ENCODE peak calls at places on chromosomes 5 and 9, in six cellular contexts. H, S, C, O, V and Y are unnamed samples.
A peak's percentile ranks its signal among the peaks of the same experiment; 100 is the strongest.

GRCh38 chr5:172642046-172642409 is 965 bp downstream of the NEURL1B start:
- DNase-seq in H (no peak), S (no peak), C (no peak), O (no peak), V (no peak), Y (peak; percentile 85)

GRCh38 chr5:90227688-90228087 is 181.9 kb downstream of the CETN3 start:
- DNase-seq in H (peak; percentile 45), S (no peak), C (peak; percentile 78), O (no peak), V (no peak), Y (no peak)

GRCh38 chr9:2257530-2257929 is 242.4 kb downstream of the SMARCA2 start:
- DNase-seq in H (peak; percentile 52), S (no peak), C (no peak), O (no peak), V (no peak), Y (no peak)

GRCh38 chr9:124366476-124367220 is 48.6 kb downstream of the PSMB7 start:
- DNase-seq in H (no peak), S (no peak), C (no peak), O (no peak), V (peak; percentile 59), Y (no peak)

GRCh38 chr5:122362361-122362760 is 50.3 kb downstream of the SNCAIP start:
- DNase-seq in H (no peak), S (no peak), C (no peak), O (no peak), V (peak; percentile 85), Y (peak; percentile 51)

GRCh38 chr9:98536542-98537173 is 172.1 kb downstream of the GABBR2 start:
- DNase-seq in H (peak; percentile 52), S (no peak), C (peak; percentile 31), O (no peak), V (peak; percentile 15), Y (no peak)

GRCh38 chr9:16505159-16505558 is 365.3 kb downstream of the BNC2 start:
- DNase-seq in H (no peak), S (no peak), C (no peak), O (no peak), V (peak; percentile 52), Y (no peak)

GRCh38 chr5:56615750-56616149 is 199.6 kb upstream of the MAP3K1 start:
- DNase-seq in H (no peak), S (no peak), C (no peak), O (no peak), V (no peak), Y (no peak)

GRCh38 chr5:84215521-84215920 is 169.2 kb downstream of the EDIL3 start:
- DNase-seq in H (no peak), S (no peak), C (no peak), O (no peak), V (no peak), Y (no peak)

GRCh38 chr9:88476491-88477271 is 58.3 kb upstream of the NXNL2 start:
- DNase-seq in H (no peak), S (no peak), C (no peak), O (no peak), V (no peak), Y (no peak)

GRCh38 chr9:96655198-96655851 is at the start of gene PRXL2C:
- DNase-seq in H (peak; percentile 95), S (peak; percentile 91), C (peak; percentile 90), O (peak; percentile 95), V (peak; percentile 82), Y (no peak)

GRCh38 chr5:117434266-117434665 is 859.6 kb upstream of the SEMA6A start:
- DNase-seq in H (no peak), S (no peak), C (no peak), O (no peak), V (no peak), Y (no peak)

DNA sequence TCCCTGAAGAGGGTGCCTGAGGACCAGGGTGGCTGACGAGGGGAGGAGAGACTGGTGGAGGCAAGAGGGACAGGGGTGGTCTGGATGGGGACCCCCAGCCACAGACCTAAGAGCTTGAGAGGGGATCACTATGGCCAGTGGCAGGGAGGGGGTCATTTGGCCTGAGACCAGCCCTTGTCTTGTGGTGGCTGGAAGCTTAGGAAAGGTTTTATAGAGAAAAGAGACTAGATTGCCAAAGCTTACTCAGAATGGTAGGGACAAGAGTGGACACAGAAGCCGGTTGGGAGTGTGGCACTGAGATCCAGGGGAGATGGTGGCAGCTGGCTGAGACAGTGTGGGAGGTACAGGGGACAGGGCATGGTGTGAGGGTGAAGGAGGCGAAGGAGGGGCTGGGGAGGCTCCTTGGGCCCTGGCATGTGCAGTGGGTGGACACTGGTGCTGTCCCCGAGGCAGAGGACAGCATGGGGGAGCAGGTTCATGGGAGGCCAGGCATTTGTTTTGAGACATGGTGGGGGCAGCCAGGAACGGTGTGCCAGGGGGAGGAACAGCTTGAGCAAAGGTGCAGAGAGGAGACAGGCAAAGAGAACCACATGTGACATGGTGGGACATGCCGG is 123.0 kb downstream of the C9orf50 start:
- DNase-seq in H (no peak), S (no peak), C (no peak), O (peak; percentile 68), V (no peak), Y (peak; percentile 85)
- H3K4me1 ChIP-seq in H (peaks cover 47% of the 10 kb centered on the region), S (peaks cover 59% of the 10 kb centered on the region), C (peaks cover 11% of the 10 kb centered on the region), O (peaks cover 57% of the 10 kb centered on the region), V (peaks cover 45% of the 10 kb centered on the region), Y (peaks cover 36% of the 10 kb centered on the region)

GRCh38 chr9:69671904-69672827 is at the start of gene APBA1:
- DNase-seq in H (peak; percentile 69), S (peak; percentile 73), C (peak; percentile 63), O (peak; percentile 83), V (peak; percentile 65), Y (peak; percentile 91)
- TF ChIP-seq CTCF in H (no peak), S (no peak), C (no peak), O (no peak), V (no peak), Y (no peak)

DNA sequence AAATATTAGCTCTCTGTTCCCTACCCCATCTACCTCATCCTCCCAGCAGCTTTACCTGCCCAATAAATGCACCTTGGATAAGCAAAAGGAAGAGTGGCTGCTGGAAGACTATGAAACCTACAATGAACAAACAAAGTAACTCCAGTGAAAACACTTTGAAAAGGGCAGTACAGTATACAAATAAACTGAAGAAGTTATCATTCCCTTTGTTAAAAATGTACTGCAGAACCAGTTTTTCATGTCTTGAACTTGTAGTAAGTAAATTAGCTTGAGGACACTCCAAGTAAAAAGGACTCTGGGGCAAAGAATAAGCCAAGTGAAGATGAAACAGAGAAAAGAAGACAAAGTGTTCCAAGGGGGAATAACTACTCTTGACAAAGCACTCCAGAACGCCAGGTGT is 457.1 kb downstream of the DTWD2 start:
- DNase-seq in H (no peak), S (no peak), C (no peak), O (no peak), V (no peak), Y (no peak)
- H3K4me1 ChIP-seq in H (no peaks in the 10 kb centered on the region), S (no peaks in the 10 kb centered on the region), C (no peaks in the 10 kb centered on the region), O (no peaks in the 10 kb centered on the region), V (peaks cover 16% of the 10 kb centered on the region), Y (peaks cover 4% of the 10 kb centered on the region)

GRCh38 chr5:176813587-176814312 is 3.4 kb downstream of the UNC5A start:
- DNase-seq in H (no peak), S (no peak), C (no peak), O (no peak), V (no peak), Y (no peak)

GRCh38 chr5:176810687-176811501 is 535 bp downstream of the UNC5A start:
- DNase-seq in H (no peak), S (no peak), C (no peak), O (no peak), V (peak; percentile 24), Y (peak; percentile 95)

GRCh38 chr5:176814313-176814685 is 3.9 kb downstream of the UNC5A start:
- DNase-seq in H (no peak), S (no peak), C (no peak), O (no peak), V (no peak), Y (no peak)

GRCh38 chr5:176814836-176815438 is 4.6 kb downstream of the UNC5A start:
- DNase-seq in H (no peak), S (no peak), C (no peak), O (no peak), V (no peak), Y (no peak)

GRCh38 chr5:176812269-176813259 is 2.2 kb downstream of the UNC5A start:
- DNase-seq in H (no peak), S (no peak), C (no peak), O (no peak), V (peak; percentile 49), Y (peak; percentile 96)
- TF ChIP-seq CTCF in H (no peak), S (peak; percentile 34), C (no peak), O (peak; percentile 13), V (peak; percentile 68), Y (peak; percentile 38)

DNA sequence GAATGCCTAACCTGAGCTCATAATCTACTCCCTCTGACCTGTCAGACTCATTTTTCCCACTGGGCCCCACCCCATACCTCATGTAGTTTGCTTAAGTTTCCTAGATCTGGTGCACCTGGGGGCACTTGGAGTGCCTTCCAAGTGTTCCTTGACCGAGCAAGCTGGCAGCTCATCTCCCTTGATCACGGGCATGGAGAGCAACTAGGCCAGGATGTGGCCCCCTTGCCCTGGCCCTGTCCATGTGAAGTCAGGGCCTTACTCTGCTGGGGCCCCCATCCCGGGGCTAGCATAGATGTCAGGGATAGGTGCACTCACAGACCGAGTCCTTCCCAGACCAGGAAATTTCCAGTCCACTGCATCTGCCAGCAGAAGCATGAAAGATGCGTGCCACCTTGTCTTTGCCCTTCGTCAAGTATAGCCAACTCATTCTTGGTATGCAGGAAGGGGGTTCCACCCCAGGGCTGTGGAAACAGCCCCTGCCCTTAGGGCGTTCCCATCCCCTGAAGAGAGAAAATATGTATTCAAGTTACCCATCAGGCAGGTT is 41.9 kb downstream of the SLC22A5 start:
- DNase-seq in H (peak; percentile 78), S (no peak), C (peak; percentile 58), O (no peak), V (no peak), Y (peak; percentile 71)
- H3K4me1 ChIP-seq in H (peaks cover 51% of the 10 kb centered on the region), S (peaks cover 69% of the 10 kb centered on the region), C (peaks cover 28% of the 10 kb centered on the region), O (peaks cover 66% of the 10 kb centered on the region), V (no peaks in the 10 kb centered on the region), Y (peaks cover 50% of the 10 kb centered on the region)

DNA sequence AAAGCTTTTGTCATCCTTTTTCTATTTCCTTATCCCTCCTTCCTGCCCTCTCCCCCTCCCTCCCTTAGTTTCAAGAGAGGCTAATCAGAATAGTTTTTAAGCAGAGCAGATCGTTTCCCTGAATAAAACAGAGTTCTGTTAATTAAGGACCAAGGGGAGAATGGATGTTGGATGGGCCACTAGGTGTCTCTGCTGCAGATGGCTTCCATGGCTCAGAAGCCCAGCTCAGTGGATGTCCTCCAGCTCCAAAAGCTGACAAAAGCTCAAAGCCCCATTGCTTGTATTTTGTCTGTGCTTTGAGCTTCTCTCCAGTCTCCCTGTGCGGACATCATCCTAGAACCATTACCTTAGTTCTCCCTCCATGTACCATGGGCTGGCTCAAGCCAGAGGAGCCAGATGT is 21.0 kb upstream of the NPR3 start:
- DNase-seq in H (no peak), S (no peak), C (no peak), O (no peak), V (no peak), Y (no peak)
- TF ChIP-seq CTCF in H (no peak), S (no peak), C (no peak), O (no peak), V (peak; percentile 21), Y (peak; percentile 36)

GRCh38 chr5:39157679-39158078 is 61.7 kb downstream of the FYB1 start:
- DNase-seq in H (no peak), S (no peak), C (no peak), O (no peak), V (no peak), Y (no peak)
- H3K4me1 ChIP-seq in H (peaks cover 5% of the 10 kb centered on the region), S (no peaks in the 10 kb centered on the region), C (no peaks in the 10 kb centered on the region), O (peaks cover 23% of the 10 kb centered on the region), V (no peaks in the 10 kb centered on the region), Y (no peaks in the 10 kb centered on the region)

GRCh38 chr9:95297316-95297715 is 20.2 kb downstream of the FANCC start:
- DNase-seq in H (no peak), S (no peak), C (no peak), O (no peak), V (no peak), Y (no peak)
- TF ChIP-seq CTCF in H (no peak), S (no peak), C (no peak), O (no peak), V (no peak), Y (no peak)